ENCODE peak calls at places on chromosomes 1 and 21, in ten cellular contexts. One of them, this sample, is unnamed.

GRCh38 chr1:222732216-222733159 is 4.5 kb upstream of the FAM177B start:
- DNase-seq in AG04450: no peak
- DNase-seq in tibial nerve: no peak
- DNase-seq in H1: no peak
- DNase-seq in psoas muscle: no peak
- DNase-seq in Peyer's patch: no peak
- DNase-seq in mammary epithelial cell: no peak
- DNase-seq in dorsolateral prefrontal cortex: no peak
- DNase-seq in keratinocyte: no peak
- DNase-seq in A549: no peak
- DNase-seq in this sample: no peak

GRCh38 chr1:117051224-117052064 is 8.7 kb upstream of the TTF2 start:
- DNase-seq in tibial nerve: no peak
- DNase-seq in Peyer's patch: peak; percentile 69
- DNase-seq in mammary epithelial cell: peak; percentile 46
- DNase-seq in AG04450: no peak
- DNase-seq in A549: no peak
- DNase-seq in keratinocyte: no peak
- DNase-seq in H1: no peak
- DNase-seq in dorsolateral prefrontal cortex: no peak
- DNase-seq in psoas muscle: no peak
- DNase-seq in this sample: peak; percentile 76

GRCh38 chr1:44806025-44806703 is 987 bp downstream of the DYNLT4 start:
- DNase-seq in AG04450: no peak
- DNase-seq in A549: no peak
- DNase-seq in H1: no peak
- DNase-seq in Peyer's patch: peak; percentile 49
- DNase-seq in keratinocyte: no peak
- DNase-seq in mammary epithelial cell: no peak
- DNase-seq in psoas muscle: no peak
- DNase-seq in dorsolateral prefrontal cortex: no peak
- DNase-seq in tibial nerve: no peak
- DNase-seq in this sample: no peak

GRCh38 chr1:229844675-229845074 is 218.6 kb downstream of the URB2 start:
- DNase-seq in tibial nerve: no peak
- DNase-seq in AG04450: no peak
- DNase-seq in keratinocyte: no peak
- DNase-seq in H1: no peak
- DNase-seq in Peyer's patch: no peak
- DNase-seq in psoas muscle: no peak
- DNase-seq in dorsolateral prefrontal cortex: no peak
- DNase-seq in A549: no peak
- DNase-seq in mammary epithelial cell: peak; percentile 3
- DNase-seq in this sample: peak; percentile 32

GRCh38 chr1:171251741-171252300 is 3.5 kb downstream of the FMO1 start:
- DNase-seq in dorsolateral prefrontal cortex: no peak
- DNase-seq in tibial nerve: no peak
- DNase-seq in mammary epithelial cell: no peak
- DNase-seq in A549: peak; percentile 38
- DNase-seq in Peyer's patch: no peak
- DNase-seq in AG04450: no peak
- DNase-seq in H1: no peak
- DNase-seq in keratinocyte: no peak
- DNase-seq in psoas muscle: no peak
- DNase-seq in this sample: peak; percentile 25

GRCh38 chr1:63326106-63326472 is 3.7 kb downstream of the FOXD3 start:
- DNase-seq in Peyer's patch: no peak
- DNase-seq in keratinocyte: no peak
- DNase-seq in A549: no peak
- DNase-seq in dorsolateral prefrontal cortex: no peak
- DNase-seq in psoas muscle: no peak
- DNase-seq in mammary epithelial cell: no peak
- DNase-seq in H1: no peak
- DNase-seq in AG04450: no peak
- DNase-seq in tibial nerve: no peak
- DNase-seq in this sample: no peak

GRCh38 chr1:53046930-53047329 is 15.1 kb upstream of the PODN start:
- DNase-seq in H1: no peak
- DNase-seq in tibial nerve: no peak
- DNase-seq in keratinocyte: no peak
- DNase-seq in dorsolateral prefrontal cortex: no peak
- DNase-seq in mammary epithelial cell: no peak
- DNase-seq in Peyer's patch: no peak
- DNase-seq in psoas muscle: no peak
- DNase-seq in A549: no peak
- DNase-seq in AG04450: no peak
- DNase-seq in this sample: no peak

GRCh38 chr1:226711976-226712778 is 26.9 kb downstream of the ITPKB start:
- DNase-seq in mammary epithelial cell: no peak
- DNase-seq in tibial nerve: no peak
- DNase-seq in psoas muscle: no peak
- DNase-seq in Peyer's patch: peak; percentile 75
- DNase-seq in A549: no peak
- DNase-seq in keratinocyte: no peak
- DNase-seq in H1: no peak
- DNase-seq in dorsolateral prefrontal cortex: no peak
- DNase-seq in AG04450: no peak
- DNase-seq in this sample: no peak

GRCh38 chr1:54273837-54274192 is 73.8 kb downstream of the MRPL37 start:
- DNase-seq in A549: no peak
- DNase-seq in AG04450: no peak
- DNase-seq in dorsolateral prefrontal cortex: no peak
- DNase-seq in psoas muscle: peak; percentile 58
- DNase-seq in Peyer's patch: no peak
- DNase-seq in mammary epithelial cell: no peak
- DNase-seq in keratinocyte: no peak
- DNase-seq in tibial nerve: peak; percentile 55
- DNase-seq in H1: no peak
- DNase-seq in this sample: no peak

GRCh38 chr21:33780631-33781030 is 135.0 kb downstream of the ATP5PO start:
- DNase-seq in H1: no peak
- DNase-seq in keratinocyte: no peak
- DNase-seq in psoas muscle: no peak
- DNase-seq in dorsolateral prefrontal cortex: no peak
- DNase-seq in mammary epithelial cell: no peak
- DNase-seq in A549: no peak
- DNase-seq in tibial nerve: no peak
- DNase-seq in Peyer's patch: no peak
- DNase-seq in AG04450: no peak
- DNase-seq in this sample: no peak

GRCh38 chr1:11924334-11925195 is 1.7 kb downstream of the KIAA2013 start:
- DNase-seq in A549: no peak
- DNase-seq in tibial nerve: no peak
- DNase-seq in Peyer's patch: peak; percentile 78
- DNase-seq in H1: no peak
- DNase-seq in dorsolateral prefrontal cortex: no peak
- DNase-seq in keratinocyte: no peak
- DNase-seq in AG04450: no peak
- DNase-seq in mammary epithelial cell: no peak
- DNase-seq in psoas muscle: no peak
- DNase-seq in this sample: no peak

GRCh38 chr1:64745181-64745985 is 508 bp downstream of the RAVER2 start:
- DNase-seq in keratinocyte: no peak
- DNase-seq in mammary epithelial cell: peak; percentile 52
- DNase-seq in Peyer's patch: peak; percentile 67
- DNase-seq in H1: no peak
- DNase-seq in dorsolateral prefrontal cortex: peak; percentile 44
- DNase-seq in psoas muscle: peak; percentile 14
- DNase-seq in A549: peak; percentile 4
- DNase-seq in AG04450: no peak
- DNase-seq in tibial nerve: peak; percentile 18
- DNase-seq in this sample: peak; percentile 51

GRCh38 chr1:43267291-43267805 is 2.4 kb upstream of the TMEM125 start:
- DNase-seq in AG04450: peak; percentile 62
- DNase-seq in dorsolateral prefrontal cortex: peak; percentile 28
- DNase-seq in mammary epithelial cell: no peak
- DNase-seq in keratinocyte: no peak
- DNase-seq in psoas muscle: no peak
- DNase-seq in tibial nerve: no peak
- DNase-seq in A549: no peak
- DNase-seq in H1: no peak
- DNase-seq in Peyer's patch: peak; percentile 57
- DNase-seq in this sample: no peak

GRCh38 chr1:169119405-169119804 is 12.9 kb downstream of the ATP1B1 start:
- DNase-seq in mammary epithelial cell: peak; percentile 43
- DNase-seq in keratinocyte: peak; percentile 69
- DNase-seq in AG04450: no peak
- DNase-seq in Peyer's patch: no peak
- DNase-seq in A549: peak; percentile 74
- DNase-seq in tibial nerve: no peak
- DNase-seq in dorsolateral prefrontal cortex: no peak
- DNase-seq in psoas muscle: no peak
- DNase-seq in H1: no peak
- DNase-seq in this sample: peak; percentile 53

GRCh38 chr21:41348434-41348833 is 13.4 kb upstream of the MX2 start:
- DNase-seq in dorsolateral prefrontal cortex: no peak
- DNase-seq in AG04450: no peak
- DNase-seq in keratinocyte: no peak
- DNase-seq in psoas muscle: no peak
- DNase-seq in H1: no peak
- DNase-seq in mammary epithelial cell: no peak
- DNase-seq in Peyer's patch: no peak
- DNase-seq in A549: no peak
- DNase-seq in tibial nerve: no peak
- DNase-seq in this sample: no peak

GRCh38 chr1:16205333-16205671 is 7.2 kb downstream of the ARHGEF19 start:
- DNase-seq in Peyer's patch: no peak
- DNase-seq in A549: no peak
- DNase-seq in keratinocyte: no peak
- DNase-seq in dorsolateral prefrontal cortex: no peak
- DNase-seq in tibial nerve: no peak
- DNase-seq in AG04450: no peak
- DNase-seq in H1: no peak
- DNase-seq in psoas muscle: no peak
- DNase-seq in mammary epithelial cell: no peak
- DNase-seq in this sample: no peak

GRCh38 chr1:224497714-224498573 is 63.3 kb upstream of the WDR26 start:
- DNase-seq in AG04450: no peak
- DNase-seq in H1: no peak
- DNase-seq in dorsolateral prefrontal cortex: no peak
- DNase-seq in Peyer's patch: no peak
- DNase-seq in tibial nerve: no peak
- DNase-seq in keratinocyte: no peak
- DNase-seq in A549: no peak
- DNase-seq in mammary epithelial cell: peak; percentile 90
- DNase-seq in psoas muscle: peak; percentile 30
- DNase-seq in this sample: peak; percentile 92

GRCh38 chr1:172135923-172136610 is 284.4 kb upstream of the C1orf105 start:
- DNase-seq in mammary epithelial cell: no peak
- DNase-seq in dorsolateral prefrontal cortex: no peak
- DNase-seq in H1: no peak
- DNase-seq in tibial nerve: no peak
- DNase-seq in psoas muscle: no peak
- DNase-seq in Peyer's patch: no peak
- DNase-seq in keratinocyte: no peak
- DNase-seq in A549: no peak
- DNase-seq in AG04450: peak; percentile 51
- DNase-seq in this sample: no peak

GRCh38 chr1:30313584-30313983 is 409.8 kb downstream of the MATN1 start:
- DNase-seq in Peyer's patch: no peak
- DNase-seq in H1: no peak
- DNase-seq in psoas muscle: no peak
- DNase-seq in mammary epithelial cell: no peak
- DNase-seq in A549: no peak
- DNase-seq in dorsolateral prefrontal cortex: no peak
- DNase-seq in AG04450: no peak
- DNase-seq in keratinocyte: no peak
- DNase-seq in tibial nerve: no peak
- DNase-seq in this sample: no peak
- TF ChIP-seq CTCF in Peyer's patch: no peak
- TF ChIP-seq CTCF in H1: no peak
- TF ChIP-seq CTCF in psoas muscle: no peak
- TF ChIP-seq CTCF in mammary epithelial cell: no peak
- TF ChIP-seq CTCF in A549: no peak
- TF ChIP-seq CTCF in dorsolateral prefrontal cortex: no peak
- TF ChIP-seq CTCF in AG04450: no peak
- TF ChIP-seq CTCF in keratinocyte: no peak
- TF ChIP-seq CTCF in tibial nerve: no peak
- TF ChIP-seq CTCF in this sample: no peak

GRCh38 chr1:39631361-39632331 is 7.8 kb downstream of the HEYL start:
- DNase-seq in AG04450: no peak
- DNase-seq in H1: no peak
- DNase-seq in psoas muscle: no peak
- DNase-seq in tibial nerve: no peak
- DNase-seq in mammary epithelial cell: no peak
- DNase-seq in Peyer's patch: no peak
- DNase-seq in A549: no peak
- DNase-seq in dorsolateral prefrontal cortex: no peak
- DNase-seq in keratinocyte: no peak
- DNase-seq in this sample: peak; percentile 40
- H3K4me3 ChIP-seq in AG04450: no peak overlapping the region
- H3K4me3 ChIP-seq in H1: no peak overlapping the region
- H3K4me3 ChIP-seq in psoas muscle: no peak overlapping the region
- H3K4me3 ChIP-seq in tibial nerve: no peak overlapping the region
- H3K4me3 ChIP-seq in mammary epithelial cell: no peak overlapping the region
- H3K4me3 ChIP-seq in Peyer's patch: no peak overlapping the region
- H3K4me3 ChIP-seq in A549: no peak overlapping the region
- H3K4me3 ChIP-seq in dorsolateral prefrontal cortex: no peak overlapping the region
- H3K4me3 ChIP-seq in keratinocyte: no peak overlapping the region
- H3K4me3 ChIP-seq in this sample: no peak overlapping the region

DNA sequence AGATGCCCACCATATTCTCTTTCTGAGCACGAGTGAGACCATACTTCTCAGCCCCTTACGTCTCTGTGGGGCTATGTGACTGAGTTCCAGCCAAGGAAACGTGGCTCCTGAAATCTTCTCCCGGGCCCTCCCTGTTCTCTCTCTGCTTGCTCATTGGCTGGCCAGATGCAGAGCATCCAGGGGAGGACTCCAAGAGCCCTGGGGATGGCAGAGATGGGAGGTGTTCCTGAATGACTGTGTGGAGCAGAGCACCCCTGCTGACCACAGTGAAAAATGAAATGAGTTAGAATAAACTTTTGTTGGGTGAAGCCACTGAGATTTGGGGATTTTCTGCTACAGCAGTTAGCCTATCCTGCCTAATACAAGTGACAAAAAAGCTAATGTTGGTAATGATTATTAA is 23.8 kb downstream of the KIAA0040 start:
- DNase-seq in keratinocyte: no peak
- DNase-seq in Peyer's patch: no peak
- DNase-seq in mammary epithelial cell: no peak
- DNase-seq in H1: no peak
- DNase-seq in tibial nerve: no peak
- DNase-seq in psoas muscle: no peak
- DNase-seq in dorsolateral prefrontal cortex: no peak
- DNase-seq in AG04450: no peak
- DNase-seq in A549: no peak
- DNase-seq in this sample: no peak
- TF ChIP-seq CTCF in keratinocyte: no peak
- TF ChIP-seq CTCF in Peyer's patch: no peak
- TF ChIP-seq CTCF in mammary epithelial cell: no peak
- TF ChIP-seq CTCF in H1: no peak
- TF ChIP-seq CTCF in tibial nerve: no peak
- TF ChIP-seq CTCF in psoas muscle: no peak
- TF ChIP-seq CTCF in dorsolateral prefrontal cortex: no peak
- TF ChIP-seq CTCF in AG04450: no peak
- TF ChIP-seq CTCF in A549: no peak
- TF ChIP-seq CTCF in this sample: no peak

DNA sequence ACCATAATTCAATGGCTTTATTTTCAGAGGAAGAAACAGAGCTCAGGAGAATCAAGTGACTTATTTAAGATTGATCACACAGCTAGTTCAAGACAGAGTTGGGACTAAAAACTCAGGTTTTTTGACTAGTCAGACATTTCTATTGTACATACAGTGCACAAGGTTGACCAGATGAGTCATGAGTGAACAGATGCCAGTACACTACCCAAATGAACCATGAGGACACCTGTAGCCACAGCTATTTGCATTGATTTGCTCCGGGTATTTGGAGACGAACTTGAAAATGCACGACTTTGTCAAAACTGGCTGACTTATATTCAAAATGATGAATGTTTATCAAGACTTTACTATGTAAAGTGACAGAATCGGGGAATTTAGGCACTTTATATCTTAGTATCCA is 161.7 kb upstream of the ST6GALNAC5 start:
- DNase-seq in dorsolateral prefrontal cortex: no peak
- DNase-seq in psoas muscle: no peak
- DNase-seq in AG04450: no peak
- DNase-seq in H1: no peak
- DNase-seq in keratinocyte: no peak
- DNase-seq in mammary epithelial cell: no peak
- DNase-seq in tibial nerve: no peak
- DNase-seq in A549: no peak
- DNase-seq in Peyer's patch: no peak
- DNase-seq in this sample: no peak
- H3K4me3 ChIP-seq in dorsolateral prefrontal cortex: no peak overlapping the region
- H3K4me3 ChIP-seq in psoas muscle: no peak overlapping the region
- H3K4me3 ChIP-seq in AG04450: no peak overlapping the region
- H3K4me3 ChIP-seq in H1: no peak overlapping the region
- H3K4me3 ChIP-seq in keratinocyte: no peak overlapping the region
- H3K4me3 ChIP-seq in mammary epithelial cell: no peak overlapping the region
- H3K4me3 ChIP-seq in tibial nerve: no peak overlapping the region
- H3K4me3 ChIP-seq in A549: no peak overlapping the region
- H3K4me3 ChIP-seq in Peyer's patch: no peak overlapping the region
- H3K4me3 ChIP-seq in this sample: no peak overlapping the region

This sample was measured in epithelial cell of esophagus.